ENCODE peak calls at places on chromosomes 16 and 17, in four cellular contexts. C is GM06990; L is HT1080; U is CD8-positive, alpha-beta memory T cell. N is an unnamed sample.
A peak's percentile ranks its signal among the peaks of the same experiment; 100 is the strongest.

GRCh38 chr16:79167893-79168292 is 432.6 kb downstream of the MAF start:
- DNase-seq in U (no peak), L (no peak), C (no peak), N (no peak)

GRCh38 chr17:57724038-57724728 is 20.9 kb downstream of the CCDC182 start:
- DNase-seq in C (peak; percentile 31), U (no peak), L (peak; percentile 49), N (no peak)

GRCh38 chr16:73369841-73370240 is 321.9 kb upstream of the ZFHX3 start:
- DNase-seq in U (no peak), L (no peak), C (no peak), N (no peak)

GRCh38 chr16:23990507-23990906 is 154.7 kb downstream of the PRKCB start:
- DNase-seq in C (no peak), L (no peak), U (no peak), N (no peak)

GRCh38 chr17:63029520-63029919 is 63.5 kb downstream of the TANC2 start:
- DNase-seq in C (no peak), L (peak; percentile 65), U (no peak), N (no peak)

GRCh38 chr17:64155090-64155630 is 25.2 kb upstream of the ERN1 start:
- DNase-seq in L (no peak), U (no peak), C (no peak), N (no peak)

GRCh38 chr16:30004424-30004776 is 6.4 kb downstream of the DOC2A start:
- DNase-seq in L (no peak), U (no peak), C (no peak), N (no peak)

GRCh38 chr17:44768505-44769142 is 9.8 kb downstream of the ADAM11 start:
- DNase-seq in C (no peak), U (no peak), L (no peak), N (no peak)

GRCh38 chr17:51640108-51640622 is 379.8 kb downstream of the UTP18 start:
- DNase-seq in L (peak; percentile 63), C (no peak), U (no peak), N (no peak)

GRCh38 chr17:77287432-77288068 is 146.8 kb downstream of the SEC14L1 start:
- DNase-seq in C (no peak), L (peak; percentile 94), U (no peak), N (no peak)

N was measured in AG09319.